ENCODE peak calls at places on chromosomes 6 and 20, in four cellular contexts. Q, F, Z and D are unnamed samples.
A peak's percentile ranks its signal among the peaks of the same experiment; 100 is the strongest.

GRCh38 chr20:49420292-49420691 is 62.2 kb downstream of the KCNB1 start:
- DNase-seq in Q (no peak), F (no peak), Z (no peak), D (no peak)

GRCh38 chr6:108565893-108566292 is 5.2 kb downstream of the FOXO3 start:
- DNase-seq in Q (no peak), F (no peak), Z (peak; percentile 40), D (no peak)

GRCh38 chr20:54086444-54087134 is 16.2 kb upstream of the BCAS1 start:
- DNase-seq in Q (no peak), F (no peak), Z (no peak), D (no peak)

GRCh38 chr6:42120895-42121865 is 21.2 kb downstream of the C6orf132 start:
- DNase-seq in Q (no peak), F (no peak), Z (no peak), D (no peak)

GRCh38 chr6:81933648-81934047 is 181.2 kb upstream of the TENT5A start:
- DNase-seq in Q (no peak), F (no peak), Z (no peak), D (no peak)

GRCh38 chr20:62512812-62513211 is 37.0 kb upstream of the GATA5 start:
- DNase-seq in Q (no peak), F (no peak), Z (no peak), D (no peak)

GRCh38 chr6:129748212-129748900 is 38.4 kb upstream of the ARHGAP18 start:
- DNase-seq in Q (peak; percentile 18), F (no peak), Z (peak; percentile 49), D (no peak)

GRCh38 chr6:42969934-42970333 is 9.0 kb downstream of the PEX6 start:
- DNase-seq in Q (no peak), F (no peak), Z (no peak), D (no peak)

GRCh38 chr20:47358672-47359532 is 2.4 kb upstream of the ZMYND8 start:
- DNase-seq in Q (no peak), F (peak; percentile 90), Z (no peak), D (no peak)

GRCh38 chr20:32583581-32584045 is 1.5 kb downstream of the NOL4L start:
- DNase-seq in Q (no peak), F (no peak), Z (no peak), D (no peak)

GRCh38 chr6:33744895-33745546 is 1.7 kb downstream of the IP6K3 start:
- DNase-seq in Q (no peak), F (no peak), Z (no peak), D (no peak)

GRCh38 chr6:20661721-20662120 is 127.5 kb downstream of the CDKAL1 start:
- DNase-seq in Q (no peak), F (no peak), Z (no peak), D (no peak)
- TF ChIP-seq CTCF in Q (no peak), F (no peak), Z (no peak), D (no peak)

GRCh38 chr20:1423625-1424106 is 30.8 kb upstream of the FKBP1A start:
- DNase-seq in Q (no peak), F (peak; percentile 34), Z (no peak), D (peak; percentile 57)
- TF ChIP-seq CTCF in Q (no peak), F (no peak), Z (no peak), D (no peak)

DNA sequence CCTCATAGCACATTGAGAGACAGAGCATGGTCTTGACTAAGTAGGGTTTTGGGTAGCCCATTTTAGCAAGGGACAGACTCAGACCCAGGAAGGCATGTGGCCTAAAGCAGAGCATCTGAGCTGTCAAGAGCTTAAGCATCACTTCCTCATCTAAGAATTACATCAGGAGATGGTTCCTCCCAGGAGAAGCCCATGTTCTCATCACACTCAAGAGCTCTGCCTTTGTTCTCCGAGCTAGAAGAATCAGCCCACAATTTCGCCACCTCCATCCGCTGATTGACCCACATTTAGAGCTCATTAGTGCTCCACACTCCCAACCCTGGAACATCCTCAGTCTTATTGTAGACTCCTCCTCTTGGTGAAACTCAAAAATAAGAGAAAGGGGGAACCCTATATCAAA is 68.3 kb downstream of the NPEPL1 start:
- DNase-seq in Q (no peak), F (no peak), Z (no peak), D (no peak)
- TF ChIP-seq CTCF in Q (no peak), F (no peak), Z (no peak), D (no peak)

GRCh38 chr6:26064619-26065257 is 22.5 kb upstream of the HFE start:
- DNase-seq in Q (peak; percentile 35), F (no peak), Z (peak; percentile 37), D (no peak)
- TF ChIP-seq CTCF in Q (peak; percentile 92), F (peak; percentile 48), Z (peak; percentile 62), D (peak; percentile 75)